ENCODE peak calls at places on chromosomes 4 and X, in nine cellular contexts. B is suprapubic skin, C is K562, P is lung, U is WERI-Rb-1, Y is psoas muscle, K is kidney, Z is ovary, G is PC-9. Q is an unnamed sample.
A peak's percentile ranks its signal among the peaks of the same experiment; 100 is the strongest.

GRCh38 chrX:10111364-10112148 is 45.2 kb upstream of the CLCN4 start:
- DNase-seq in B (no peak), C (no peak), P (no peak), U (no peak), Y (no peak), K (no peak), Z (peak; percentile 75), G (no peak), Q (no peak)

GRCh38 chr4:10107111-10108091 is 9.2 kb downstream of the WDR1 start:
- DNase-seq in B (no peak), C (no peak), P (no peak), U (no peak), Y (no peak), K (peak; percentile 66), Z (no peak), G (no peak), Q (no peak)

GRCh38 chrX:41010188-41010846 is 74.9 kb upstream of the USP9X start:
- DNase-seq in B (peak; percentile 87), C (peak; percentile 92), P (peak; percentile 82), U (no peak), Y (peak; percentile 73), K (peak; percentile 94), Z (peak; percentile 78), G (peak; percentile 80), Q (peak; percentile 65)

GRCh38 chr4:186900980-186901379 is 177.3 kb upstream of the FAT1 start:
- DNase-seq in B (no peak), C (no peak), P (no peak), U (no peak), Y (no peak), K (no peak), Z (no peak), G (no peak), Q (no peak)

GRCh38 chrX:78035061-78035460 is 65.6 kb upstream of the PGAM4 start:
- DNase-seq in B (no peak), C (no peak), P (no peak), U (no peak), Y (no peak), K (no peak), Z (no peak), G (no peak), Q (no peak)

GRCh38 chrX:107451754-107452153 is 2.3 kb downstream of the FRMPD3 start:
- DNase-seq in B (no peak), C (no peak), P (no peak), U (no peak), Y (no peak), K (no peak), Z (peak; percentile 26), G (no peak), Q (peak; percentile 25)

GRCh38 chrX:21524008-21524407 is 134.1 kb downstream of the KLHL34 start:
- DNase-seq in B (no peak), C (no peak), P (no peak), U (no peak), Y (no peak), K (no peak), Z (no peak), G (no peak), Q (no peak)

GRCh38 chr4:177051473-177052060 is 258.1 kb upstream of the NEIL3 start:
- DNase-seq in B (no peak), C (peak; percentile 41), P (no peak), U (peak; percentile 66), Y (no peak), K (no peak), Z (no peak), G (no peak), Q (peak; percentile 56)

GRCh38 chr4:99879458-99879857 is 14.8 kb downstream of the LAMTOR3 start:
- DNase-seq in B (no peak), C (no peak), P (no peak), U (no peak), Y (no peak), K (no peak), Z (no peak), G (no peak), Q (no peak)

GRCh38 chrX:135973025-135973547 is 702 bp downstream of the MMGT1 start:
- DNase-seq in B (no peak), C (peak; percentile 57), P (no peak), U (no peak), Y (no peak), K (no peak), Z (peak; percentile 25), G (no peak), Q (peak; percentile 9)

GRCh38 chrX:137483554-137483953 is 82.4 kb upstream of the ZIC3 start:
- DNase-seq in B (no peak), C (no peak), P (no peak), U (no peak), Y (no peak), K (no peak), Z (no peak), G (no peak), Q (no peak)

GRCh38 chr4:56655209-56655626 is 25.9 kb downstream of the HOPX start:
- DNase-seq in B (peak; percentile 79), C (no peak), P (no peak), U (no peak), Y (peak; percentile 54), K (peak; percentile 81), Z (no peak), G (no peak), Q (peak; percentile 35)

GRCh38 chrX:31233941-31234496 is 162.2 kb upstream of the FTHL17 start:
- DNase-seq in B (no peak), C (no peak), P (no peak), U (no peak), Y (no peak), K (no peak), Z (no peak), G (no peak), Q (no peak)

GRCh38 chrX:28880136-28880535 is 292.9 kb downstream of the IL1RAPL1 start:
- DNase-seq in B (no peak), C (no peak), P (no peak), U (no peak), Y (no peak), K (no peak), Z (no peak), G (no peak), Q (no peak)

GRCh38 chr4:109571494-109571893 is 11.4 kb downstream of the MCUB start:
- DNase-seq in B (no peak), C (no peak), P (no peak), U (no peak), Y (no peak), K (no peak), Z (no peak), G (no peak), Q (no peak)

GRCh38 chr4:24413311-24413784 is 171.0 kb downstream of the DHX15 start:
- DNase-seq in B (no peak), C (no peak), P (no peak), U (peak; percentile 51), Y (no peak), K (no peak), Z (no peak), G (no peak), Q (no peak)

GRCh38 chr4:139950568-139950967 is 203.4 kb downstream of the MAML3 start:
- DNase-seq in B (no peak), C (no peak), P (no peak), U (no peak), Y (no peak), K (no peak), Z (no peak), G (no peak), Q (no peak)

GRCh38 chr4:6928067-6928466 is 18.4 kb downstream of the TBC1D14 start:
- DNase-seq in B (no peak), C (no peak), P (no peak), U (no peak), Y (no peak), K (no peak), Z (no peak), G (no peak), Q (no peak)

GRCh38 chr4:94605241-94605640 is 152.5 kb upstream of the BMPR1B start:
- DNase-seq in B (no peak), C (no peak), P (no peak), U (no peak), Y (no peak), K (no peak), Z (no peak), G (no peak), Q (no peak)

GRCh38 chrX:108735680-108736508 is 469 bp downstream of the IRS4 start:
- DNase-seq in B (no peak), C (no peak), P (no peak), U (no peak), Y (no peak), K (peak; percentile 75), Z (peak; percentile 36), G (no peak), Q (peak; percentile 26)

GRCh38 chr4:87108142-87108546 is 112.3 kb downstream of the KLHL8 start:
- DNase-seq in B (no peak), C (no peak), P (no peak), U (no peak), Y (peak; percentile 53), K (no peak), Z (no peak), G (peak; percentile 59), Q (peak; percentile 76)
- H3K4me3 ChIP-seq in B (no peak overlapping the region), C (no peak overlapping the region), P (no peak overlapping the region), U (no peak overlapping the region), Y (peak overlapping the region; percentile 51), K (no peak overlapping the region), Z (no peak overlapping the region), G (no peak overlapping the region), Q (no peak overlapping the region)

DNA sequence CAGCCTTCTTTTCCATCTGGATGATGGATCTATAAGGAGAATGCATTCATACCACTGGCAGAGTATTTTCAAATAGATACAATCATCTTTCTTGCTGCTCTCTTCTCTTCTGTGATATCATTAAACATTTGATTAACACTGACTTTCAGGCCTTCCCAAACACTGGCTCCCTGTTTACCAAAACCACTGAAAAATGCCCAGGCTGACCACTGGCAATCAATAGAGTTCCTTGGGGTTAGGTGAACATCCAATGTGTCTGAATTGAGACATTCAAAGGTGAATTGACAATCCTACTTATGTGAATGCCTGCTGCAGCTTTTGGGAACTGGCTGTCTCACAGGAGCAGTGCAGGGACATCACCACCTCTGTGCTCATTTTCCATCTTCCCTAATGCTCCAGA is 168.3 kb downstream of the ENOX2 start:
- DNase-seq in B (no peak), C (no peak), P (no peak), U (no peak), Y (no peak), K (no peak), Z (no peak), G (no peak), Q (no peak)
- H3K27ac ChIP-seq in B (no peak overlapping the region), C (no peak overlapping the region), P (no peak overlapping the region), U (no peak overlapping the region), Y (no peak overlapping the region), K (no peak overlapping the region), Z (no peak overlapping the region), G (no peak overlapping the region), Q (no peak overlapping the region)

GRCh38 chr4:79682801-79683217 is 274.8 kb upstream of the GK2 start:
- DNase-seq in B (no peak), C (no peak), P (no peak), U (no peak), Y (peak; percentile 25), K (no peak), Z (no peak), G (no peak), Q (no peak)
- H3K4me3 ChIP-seq in B (no peak overlapping the region), C (no peak overlapping the region), P (no peak overlapping the region), U (no peak overlapping the region), Y (no peak overlapping the region), K (no peak overlapping the region), Z (no peak overlapping the region), G (no peak overlapping the region), Q (no peak overlapping the region)

DNA sequence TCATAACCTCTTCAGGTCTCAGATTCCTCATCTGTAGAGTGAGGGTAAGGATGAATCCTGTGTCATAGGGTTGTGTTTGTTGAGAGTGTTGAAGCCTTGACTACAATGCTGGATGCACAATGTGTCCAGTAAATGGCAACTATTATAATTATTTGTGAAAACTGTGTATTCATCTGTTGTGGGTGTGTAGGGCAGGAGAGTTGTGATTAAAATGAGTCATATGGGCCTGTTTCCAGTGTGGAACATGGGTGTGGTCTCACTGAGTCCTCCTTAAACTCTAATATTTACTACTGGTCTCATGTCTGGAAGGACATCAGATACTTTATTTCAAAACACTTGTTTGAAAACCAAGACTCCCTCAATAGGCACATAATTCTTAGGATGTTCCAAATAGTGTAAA is 208.5 kb upstream of the CASK start:
- DNase-seq in B (no peak), C (no peak), P (no peak), U (no peak), Y (no peak), K (no peak), Z (no peak), G (no peak), Q (no peak)
- H3K27ac ChIP-seq in B (no peak overlapping the region), C (no peak overlapping the region), P (no peak overlapping the region), U (no peak overlapping the region), Y (no peak overlapping the region), K (no peak overlapping the region), Z (no peak overlapping the region), G (no peak overlapping the region), Q (no peak overlapping the region)